ENCODE peak calls at places on chromosomes 4 and X, in six cellular contexts. One of them, this sample, is unnamed.

GRCh38 chr4:119286377-119287002 is 35.4 kb downstream of the FABP2 start:
- DNase-seq in HepG2: peak; percentile 32
- DNase-seq in colonic mucosa: no peak
- DNase-seq in endothelial cell of umbilical vein: peak; percentile 83
- DNase-seq in neural progenitor cell: peak; percentile 38
- DNase-seq in astrocyte: peak; percentile 66
- DNase-seq in this sample: peak; percentile 76

GRCh38 chrX:132858018-132858417 is 100.4 kb downstream of the HS6ST2 start:
- DNase-seq in neural progenitor cell: no peak
- DNase-seq in colonic mucosa: no peak
- DNase-seq in HepG2: no peak
- DNase-seq in endothelial cell of umbilical vein: peak; percentile 78
- DNase-seq in astrocyte: no peak
- DNase-seq in this sample: peak; percentile 6

GRCh38 chr4:137576437-137576836 is 44.1 kb upstream of the PCDH18 start:
- DNase-seq in colonic mucosa: no peak
- DNase-seq in neural progenitor cell: no peak
- DNase-seq in astrocyte: no peak
- DNase-seq in endothelial cell of umbilical vein: no peak
- DNase-seq in HepG2: no peak
- DNase-seq in this sample: no peak

GRCh38 chr4:4726051-4726450 is 133.4 kb upstream of the MSX1 start:
- DNase-seq in neural progenitor cell: no peak
- DNase-seq in HepG2: no peak
- DNase-seq in astrocyte: no peak
- DNase-seq in endothelial cell of umbilical vein: no peak
- DNase-seq in colonic mucosa: no peak
- DNase-seq in this sample: no peak

GRCh38 chrX:10648608-10649007 is 28.2 kb upstream of the MID1 start:
- DNase-seq in neural progenitor cell: no peak
- DNase-seq in astrocyte: peak; percentile 14
- DNase-seq in colonic mucosa: no peak
- DNase-seq in HepG2: no peak
- DNase-seq in endothelial cell of umbilical vein: peak; percentile 1
- DNase-seq in this sample: peak; percentile 15

GRCh38 chr4:92035666-92036065 is 268.1 kb upstream of the GRID2 start:
- DNase-seq in HepG2: no peak
- DNase-seq in endothelial cell of umbilical vein: no peak
- DNase-seq in neural progenitor cell: no peak
- DNase-seq in colonic mucosa: no peak
- DNase-seq in astrocyte: no peak
- DNase-seq in this sample: no peak

GRCh38 chr4:172232966-172233365 is 419.8 kb downstream of the GALNTL6 start:
- DNase-seq in astrocyte: no peak
- DNase-seq in endothelial cell of umbilical vein: no peak
- DNase-seq in colonic mucosa: no peak
- DNase-seq in HepG2: no peak
- DNase-seq in neural progenitor cell: peak; percentile 54
- DNase-seq in this sample: no peak

GRCh38 chr4:149781150-149781549 is 34.5 kb downstream of the IQCM start:
- DNase-seq in HepG2: no peak
- DNase-seq in neural progenitor cell: no peak
- DNase-seq in endothelial cell of umbilical vein: no peak
- DNase-seq in colonic mucosa: no peak
- DNase-seq in astrocyte: peak; percentile 87
- DNase-seq in this sample: peak; percentile 91

GRCh38 chrX:148363836-148364235 is 136.6 kb upstream of the AFF2 start:
- DNase-seq in colonic mucosa: no peak
- DNase-seq in endothelial cell of umbilical vein: no peak
- DNase-seq in neural progenitor cell: no peak
- DNase-seq in HepG2: peak; percentile 1
- DNase-seq in astrocyte: no peak
- DNase-seq in this sample: no peak

GRCh38 chrX:25011589-25012432 is 4.0 kb downstream of the ARX start:
- DNase-seq in neural progenitor cell: peak; percentile 60
- DNase-seq in astrocyte: no peak
- DNase-seq in colonic mucosa: no peak
- DNase-seq in HepG2: no peak
- DNase-seq in endothelial cell of umbilical vein: no peak
- DNase-seq in this sample: no peak

GRCh38 chr4:134465417-134465816 is 263.8 kb upstream of the PABPC4L start:
- DNase-seq in colonic mucosa: no peak
- DNase-seq in endothelial cell of umbilical vein: no peak
- DNase-seq in HepG2: no peak
- DNase-seq in astrocyte: no peak
- DNase-seq in neural progenitor cell: peak; percentile 15
- DNase-seq in this sample: no peak

GRCh38 chrX:47498411-47498810 is 15.4 kb upstream of the ZNF41 start:
- DNase-seq in neural progenitor cell: no peak
- DNase-seq in astrocyte: no peak
- DNase-seq in HepG2: no peak
- DNase-seq in colonic mucosa: no peak
- DNase-seq in endothelial cell of umbilical vein: no peak
- DNase-seq in this sample: no peak

GRCh38 chrX:94424456-94424855 is 750.5 kb downstream of the FAM133A start:
- DNase-seq in HepG2: no peak
- DNase-seq in colonic mucosa: no peak
- DNase-seq in endothelial cell of umbilical vein: no peak
- DNase-seq in astrocyte: no peak
- DNase-seq in neural progenitor cell: no peak
- DNase-seq in this sample: no peak

GRCh38 chr4:88522702-88523324 is 763 bp downstream of the PYURF start:
- DNase-seq in HepG2: peak; percentile 9
- DNase-seq in colonic mucosa: peak; percentile 47
- DNase-seq in astrocyte: no peak
- DNase-seq in neural progenitor cell: peak; percentile 53
- DNase-seq in endothelial cell of umbilical vein: peak; percentile 54
- DNase-seq in this sample: peak; percentile 55

GRCh38 chrX:70998402-70999027 is 67.6 kb upstream of the SLC7A3 start:
- DNase-seq in HepG2: peak; percentile 37
- DNase-seq in endothelial cell of umbilical vein: peak; percentile 9
- DNase-seq in colonic mucosa: peak; percentile 19
- DNase-seq in astrocyte: peak; percentile 57
- DNase-seq in neural progenitor cell: peak; percentile 69
- DNase-seq in this sample: peak; percentile 66

GRCh38 chr4:5773271-5773555 is 62.2 kb downstream of the EVC start:
- DNase-seq in HepG2: no peak
- DNase-seq in astrocyte: peak; percentile 67
- DNase-seq in colonic mucosa: no peak
- DNase-seq in neural progenitor cell: no peak
- DNase-seq in endothelial cell of umbilical vein: no peak
- DNase-seq in this sample: peak; percentile 78

GRCh38 chr4:72109959-72110497 is 78.2 kb downstream of the NPFFR2 start:
- DNase-seq in neural progenitor cell: no peak
- DNase-seq in colonic mucosa: no peak
- DNase-seq in HepG2: no peak
- DNase-seq in astrocyte: no peak
- DNase-seq in endothelial cell of umbilical vein: no peak
- DNase-seq in this sample: no peak

GRCh38 chr4:134773497-134774000 is 572.0 kb upstream of the PABPC4L start:
- DNase-seq in colonic mucosa: no peak
- DNase-seq in astrocyte: no peak
- DNase-seq in HepG2: no peak
- DNase-seq in neural progenitor cell: no peak
- DNase-seq in endothelial cell of umbilical vein: no peak
- DNase-seq in this sample: no peak

GRCh38 chr4:155734951-155735350 is 23.9 kb upstream of the GUCY1B1 start:
- DNase-seq in HepG2: no peak
- DNase-seq in colonic mucosa: no peak
- DNase-seq in astrocyte: no peak
- DNase-seq in neural progenitor cell: no peak
- DNase-seq in endothelial cell of umbilical vein: no peak
- DNase-seq in this sample: no peak

GRCh38 chrX:100587846-100588245 is 3.1 kb downstream of the TNMD start:
- DNase-seq in neural progenitor cell: no peak
- DNase-seq in astrocyte: no peak
- DNase-seq in HepG2: no peak
- DNase-seq in endothelial cell of umbilical vein: no peak
- DNase-seq in colonic mucosa: no peak
- DNase-seq in this sample: peak; percentile 9

GRCh38 chr4:186772936-186773335 is 49.3 kb upstream of the FAT1 start:
- DNase-seq in HepG2: no peak
- DNase-seq in endothelial cell of umbilical vein: no peak
- DNase-seq in colonic mucosa: no peak
- DNase-seq in astrocyte: peak; percentile 20
- DNase-seq in neural progenitor cell: no peak
- DNase-seq in this sample: peak; percentile 78

GRCh38 chrX:103253608-103254007 is 1.3 kb downstream of the TCEAL8 start:
- DNase-seq in astrocyte: no peak
- DNase-seq in neural progenitor cell: peak; percentile 16
- DNase-seq in endothelial cell of umbilical vein: peak; percentile 2
- DNase-seq in HepG2: no peak
- DNase-seq in colonic mucosa: no peak
- DNase-seq in this sample: peak; percentile 4

GRCh38 chrX:97326456-97326855 is 442.7 kb downstream of the RPA4 start:
- DNase-seq in neural progenitor cell: no peak
- DNase-seq in colonic mucosa: no peak
- DNase-seq in astrocyte: peak; percentile 60
- DNase-seq in endothelial cell of umbilical vein: no peak
- DNase-seq in HepG2: no peak
- DNase-seq in this sample: peak; percentile 7

GRCh38 chrX:123846598-123847038 is 13.2 kb upstream of the XIAP start:
- DNase-seq in astrocyte: peak; percentile 86
- DNase-seq in endothelial cell of umbilical vein: no peak
- DNase-seq in colonic mucosa: no peak
- DNase-seq in neural progenitor cell: no peak
- DNase-seq in HepG2: no peak
- DNase-seq in this sample: peak; percentile 61

GRCh38 chr4:1399508-1400190 is 6.6 kb downstream of the NKX1-1 start:
- DNase-seq in colonic mucosa: no peak
- DNase-seq in astrocyte: no peak
- DNase-seq in endothelial cell of umbilical vein: no peak
- DNase-seq in neural progenitor cell: no peak
- DNase-seq in HepG2: no peak
- DNase-seq in this sample: no peak

GRCh38 chr4:1178300-1179088 is 6.1 kb upstream of the SPON2 start:
- DNase-seq in colonic mucosa: no peak
- DNase-seq in HepG2: no peak
- DNase-seq in astrocyte: no peak
- DNase-seq in endothelial cell of umbilical vein: no peak
- DNase-seq in neural progenitor cell: no peak
- DNase-seq in this sample: no peak

GRCh38 chr4:153257151-153257620 is 52.9 kb downstream of the TRIM2 start:
- DNase-seq in neural progenitor cell: peak; percentile 85
- DNase-seq in colonic mucosa: no peak
- DNase-seq in endothelial cell of umbilical vein: peak; percentile 48
- DNase-seq in HepG2: no peak
- DNase-seq in astrocyte: peak; percentile 73
- DNase-seq in this sample: peak; percentile 82

GRCh38 chr4:44326716-44327115 is 121.9 kb downstream of the KCTD8 start:
- DNase-seq in astrocyte: peak; percentile 25
- DNase-seq in neural progenitor cell: no peak
- DNase-seq in colonic mucosa: no peak
- DNase-seq in HepG2: no peak
- DNase-seq in endothelial cell of umbilical vein: no peak
- DNase-seq in this sample: peak; percentile 0

GRCh38 chr4:158071931-158072330 is 100.9 kb downstream of the GASK1B start:
- DNase-seq in HepG2: no peak
- DNase-seq in neural progenitor cell: no peak
- DNase-seq in endothelial cell of umbilical vein: no peak
- DNase-seq in astrocyte: no peak
- DNase-seq in colonic mucosa: no peak
- DNase-seq in this sample: no peak

GRCh38 chr4:143313527-143313926 is 23.1 kb upstream of the GAB1 start:
- DNase-seq in colonic mucosa: no peak
- DNase-seq in astrocyte: no peak
- DNase-seq in endothelial cell of umbilical vein: no peak
- DNase-seq in HepG2: no peak
- DNase-seq in neural progenitor cell: no peak
- DNase-seq in this sample: no peak

GRCh38 chrX:38799995-38800394 is 1.3 kb upstream of the MID1IP1 start:
- DNase-seq in astrocyte: no peak
- DNase-seq in colonic mucosa: no peak
- DNase-seq in neural progenitor cell: no peak
- DNase-seq in HepG2: peak; percentile 12
- DNase-seq in endothelial cell of umbilical vein: no peak
- DNase-seq in this sample: no peak
- TF ChIP-seq CTCF in astrocyte: no peak
- TF ChIP-seq CTCF in colonic mucosa: no peak
- TF ChIP-seq CTCF in neural progenitor cell: no peak
- TF ChIP-seq CTCF in HepG2: peak; percentile 68
- TF ChIP-seq CTCF in endothelial cell of umbilical vein: no peak
- TF ChIP-seq CTCF in this sample: no peak

DNA sequence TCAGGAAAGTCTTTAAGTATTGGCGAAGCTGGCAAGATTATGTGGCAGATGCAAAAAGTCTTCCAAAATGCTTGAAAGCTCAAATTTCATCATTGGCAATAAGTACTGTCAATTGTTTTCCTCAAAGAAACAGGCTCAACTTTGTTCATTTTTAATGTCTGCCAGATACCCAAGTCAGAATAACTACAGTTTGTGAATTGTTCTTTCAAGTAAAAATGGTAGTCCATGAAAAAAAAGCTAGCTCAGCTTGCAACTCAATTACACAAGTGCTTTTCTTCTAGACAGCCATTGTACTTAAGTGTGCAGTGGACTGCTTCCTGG is 70.5 kb downstream of the AFF1 start:
- DNase-seq in HepG2: no peak
- DNase-seq in colonic mucosa: no peak
- DNase-seq in endothelial cell of umbilical vein: no peak
- DNase-seq in astrocyte: no peak
- DNase-seq in neural progenitor cell: no peak
- DNase-seq in this sample: no peak
- H3K9ac ChIP-seq in HepG2: no peak overlapping the region
- H3K9ac ChIP-seq in colonic mucosa: no peak overlapping the region
- H3K9ac ChIP-seq in endothelial cell of umbilical vein: no peak overlapping the region
- H3K9ac ChIP-seq in astrocyte: peak overlapping the region; percentile 93
- H3K9ac ChIP-seq in neural progenitor cell: no peak overlapping the region
- H3K9ac ChIP-seq in this sample: no peak overlapping the region

GRCh38 chrX:13732246-13733067 is 2.0 kb downstream of the TRAPPC2 start:
- DNase-seq in colonic mucosa: no peak
- DNase-seq in HepG2: no peak
- DNase-seq in neural progenitor cell: no peak
- DNase-seq in endothelial cell of umbilical vein: no peak
- DNase-seq in astrocyte: peak; percentile 81
- DNase-seq in this sample: peak; percentile 80

GRCh38 chrX:13733506-13733905 is 914 bp downstream of the TRAPPC2 start:
- DNase-seq in neural progenitor cell: no peak
- DNase-seq in HepG2: no peak
- DNase-seq in colonic mucosa: no peak
- DNase-seq in endothelial cell of umbilical vein: no peak
- DNase-seq in astrocyte: no peak
- DNase-seq in this sample: peak; percentile 10

GRCh38 chrX:13734278-13735172 is at the start of the genes OFD1 and TRAPPC2:
- DNase-seq in HepG2: peak; percentile 88
- DNase-seq in neural progenitor cell: peak; percentile 94
- DNase-seq in colonic mucosa: peak; percentile 96
- DNase-seq in astrocyte: peak; percentile 90
- DNase-seq in endothelial cell of umbilical vein: peak; percentile 91
- DNase-seq in this sample: peak; percentile 95
- TF ChIP-seq CTCF in HepG2: peak; percentile 17
- TF ChIP-seq CTCF in neural progenitor cell: no peak
- TF ChIP-seq CTCF in colonic mucosa: no peak
- TF ChIP-seq CTCF in astrocyte: no peak
- TF ChIP-seq CTCF in endothelial cell of umbilical vein: no peak
- TF ChIP-seq CTCF in this sample: no peak

DNA sequence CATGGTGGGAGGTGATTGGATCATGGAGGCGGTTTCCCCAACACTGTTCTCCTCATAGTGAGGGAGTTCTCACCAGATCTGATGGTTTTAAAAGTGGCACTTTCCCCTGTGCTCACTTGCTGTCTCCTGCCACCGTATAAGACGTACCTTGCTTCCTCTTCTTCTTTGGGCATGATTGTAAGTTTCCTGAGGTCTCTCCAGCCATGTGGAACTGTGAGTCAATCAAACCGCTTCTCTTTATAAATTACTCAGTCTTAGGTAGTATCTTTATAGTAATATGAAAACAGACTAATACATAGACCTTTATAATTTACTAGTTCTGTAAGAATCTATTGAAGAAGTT is 82.5 kb upstream of the PITX2 start:
- DNase-seq in astrocyte: no peak
- DNase-seq in HepG2: no peak
- DNase-seq in endothelial cell of umbilical vein: no peak
- DNase-seq in colonic mucosa: no peak
- DNase-seq in neural progenitor cell: no peak
- DNase-seq in this sample: no peak
- H3K9ac ChIP-seq in astrocyte: no peak overlapping the region
- H3K9ac ChIP-seq in HepG2: no peak overlapping the region
- H3K9ac ChIP-seq in endothelial cell of umbilical vein: no peak overlapping the region
- H3K9ac ChIP-seq in colonic mucosa: no peak overlapping the region
- H3K9ac ChIP-seq in neural progenitor cell: no peak overlapping the region
- H3K9ac ChIP-seq in this sample: no peak overlapping the region